ENCODE peak calls at places on chromosomes 11 and 22, in six cellular contexts. F is activated CD4-positive, CD25-positive, alpha-beta regulatory T cell treated with anti-CD3 and anti-CD28 coated beads, Interleukin-2, amount 50 U/mL, for 16 hours; N is neural crest cell; O is heart right ventricle; Z is GM04503; R is NAMALWA. Y is an unnamed sample.

GRCh38 chr22:27163162-27164137 is 506.1 kb downstream of the MIAT start:
- DNase-seq in N (no peak), Z (no peak), R (no peak), O (no peak), F (no peak), Y (no peak)

GRCh38 chr11:115158053-115158452 is 346.2 kb downstream of the CADM1 start:
- DNase-seq in R (no peak), Z (no peak), N (no peak), F (no peak), O (no peak), Y (no peak)

GRCh38 chr22:50233223-50233622 is 11.6 kb downstream of the TUBGCP6 start:
- DNase-seq in O (no peak), R (no peak), F (no peak), N (no peak), Z (no peak), Y (no peak)

GRCh38 chr11:71498091-71498490 is 29.0 kb upstream of the KRTAP5-7 start:
- DNase-seq in N (no peak), F (no peak), O (no peak), R (no peak), Z (no peak), Y (no peak)

GRCh38 chr11:9462806-9463537 is 2.2 kb downstream of the ZNF143 start:
- DNase-seq in N (no peak), R (no peak), O (no peak), Z (no peak), F (no peak), Y (no peak)

GRCh38 chr11:121086866-121087265 is 14.2 kb upstream of the TECTA start:
- DNase-seq in R (no peak), F (no peak), Z (peak; percentile 61), N (no peak), O (no peak), Y (no peak)

GRCh38 chr11:1219836-1220810 is 2.7 kb upstream of the MUC5B start:
- DNase-seq in O (no peak), N (no peak), Z (no peak), F (no peak), R (no peak), Y (no peak)

GRCh38 chr11:44575962-44576361 is 10.5 kb downstream of the CD82 start:
- DNase-seq in O (no peak), R (no peak), Z (no peak), F (no peak), N (no peak), Y (no peak)

GRCh38 chr11:47216141-47216798 is 1.5 kb downstream of the DDB2 start:
- DNase-seq in F (peak; percentile 38), Z (peak; percentile 77), O (peak; percentile 28), N (no peak), R (peak; percentile 69), Y (peak; percentile 31)

GRCh38 chr11:20444537-20444936 is 57.0 kb downstream of the PRMT3 start:
- DNase-seq in Z (no peak), O (no peak), N (no peak), R (no peak), F (no peak), Y (no peak)

GRCh38 chr11:34756591-34756990 is 135.7 kb downstream of the EHF start:
- DNase-seq in R (no peak), O (no peak), F (no peak), Z (no peak), N (no peak), Y (no peak)

GRCh38 chr11:798093-798713 is at the start of gene SLC25A22:
- DNase-seq in F (peak; percentile 64), R (peak; percentile 89), O (peak; percentile 68), N (peak; percentile 89), Z (no peak), Y (peak; percentile 68)

GRCh38 chr11:68963779-68964178 is 17.0 kb downstream of the MRGPRD start:
- DNase-seq in N (no peak), R (peak; percentile 13), Z (no peak), F (no peak), O (no peak), Y (no peak)

GRCh38 chr11:72642815-72643511 is 31.3 kb downstream of the PDE2A start:
- DNase-seq in N (peak; percentile 72), O (peak; percentile 38), F (peak; percentile 20), Z (no peak), R (peak; percentile 66), Y (peak; percentile 38)

GRCh38 chr22:24091551-24092420 is 80.7 kb downstream of the CABIN1 start:
- DNase-seq in O (peak; percentile 73), Z (no peak), F (no peak), N (no peak), R (no peak), Y (no peak)

GRCh38 chr22:20219667-20220628 is 48.2 kb downstream of the RTN4R start:
- DNase-seq in R (peak; percentile 69), F (no peak), Z (no peak), O (no peak), N (no peak), Y (no peak)

GRCh38 chr11:25628030-25628429 is 703.9 kb upstream of the ANO3 start:
- DNase-seq in R (no peak), O (no peak), F (no peak), N (no peak), Z (no peak), Y (no peak)

GRCh38 chr11:12818333-12819015 is 144.3 kb downstream of the TEAD1 start:
- DNase-seq in F (no peak), Z (peak; percentile 82), R (no peak), N (no peak), O (peak; percentile 55), Y (no peak)

GRCh38 chr22:38443675-38444521 is 11.1 kb downstream of the KCNJ4 start:
- DNase-seq in O (no peak), R (no peak), F (no peak), Z (no peak), N (no peak), Y (no peak)

GRCh38 chr11:70424765-70425164 is 26.4 kb downstream of the CTTN start:
- DNase-seq in F (no peak), O (no peak), R (no peak), Z (no peak), N (no peak), Y (no peak)

GRCh38 chr22:22684605-22685561 is 40.5 kb downstream of the GGTLC2 start:
- DNase-seq in N (no peak), F (no peak), O (no peak), R (peak; percentile 68), Z (peak; percentile 45), Y (no peak)

GRCh38 chr11:85725510-85726258 is 39.7 kb upstream of the CCDC89 start:
- DNase-seq in F (no peak), N (no peak), R (no peak), O (no peak), Z (peak; percentile 91), Y (no peak)

GRCh38 chr11:130122141-130122575 is 37.4 kb upstream of the ST14 start:
- DNase-seq in Z (no peak), O (no peak), R (no peak), N (no peak), F (no peak), Y (no peak)

GRCh38 chr11:71218789-71219499 is 33.4 kb downstream of the SHANK2 start:
- DNase-seq in R (no peak), F (no peak), O (no peak), Z (no peak), N (no peak), Y (no peak)

GRCh38 chr11:123558536-123559315 is 95.7 kb downstream of the SCN3B start:
- DNase-seq in O (no peak), N (no peak), Z (no peak), R (no peak), F (no peak), Y (no peak)

GRCh38 chr11:106047636-106048035 is 25.6 kb upstream of the MSANTD4 start:
- DNase-seq in F (no peak), R (no peak), Z (no peak), N (no peak), O (no peak), Y (no peak)

GRCh38 chr11:114678125-114679036 is at the start of gene NXPE2:
- DNase-seq in N (no peak), Z (peak; percentile 17), O (no peak), F (no peak), R (no peak), Y (no peak)

GRCh38 chr11:117923773-117924172 is 5.4 kb downstream of the TMPRSS13 start:
- DNase-seq in Z (no peak), O (no peak), N (no peak), R (no peak), F (no peak), Y (no peak)

Y was measured in stimulated activated CD8-positive, alpha-beta memory T cell treated with anti-CD3 and anti-CD28 coated beads, Interleukin-2, amount 100 ng/mL, for 1 hour.